ENCODE peak calls at places on chromosomes 11 and 22, in six cellular contexts. L is HEK293T, K is right atrium auricular region, T is foreskin fibroblast, Q is AG08396, E is NCI-H1092. B is an unnamed sample.

GRCh38 chr11:97739892-97740782 is 1280.6 kb upstream of the CNTN5 start:
- DNase-seq in K (no peak), T (no peak), E (no peak), L (no peak), Q (no peak), B (no peak)

GRCh38 chr11:11263238-11264030 is 89.6 kb downstream of the CSNK2A3 start:
- DNase-seq in K (no peak), E (peak; percentile 68), Q (peak; percentile 20), L (no peak), T (no peak), B (no peak)

GRCh38 chr11:16098827-16099226 is 257.5 kb downstream of the SOX6 start:
- DNase-seq in T (no peak), E (no peak), Q (no peak), L (no peak), K (no peak), B (no peak)

GRCh38 chr11:26323837-26324236 is 8.1 kb upstream of the ANO3 start:
- DNase-seq in E (no peak), L (no peak), K (no peak), Q (no peak), T (no peak), B (no peak)

GRCh38 chr22:36808611-36809344 is 8.1 kb downstream of the PVALB start:
- DNase-seq in T (no peak), E (peak; percentile 15), L (no peak), K (no peak), Q (no peak), B (no peak)

GRCh38 chr11:68527585-68527984 is 67.0 kb downstream of the PPP6R3 start:
- DNase-seq in Q (no peak), E (no peak), T (no peak), K (no peak), L (no peak), B (no peak)

GRCh38 chr22:19060356-19061009 is 61.7 kb downstream of the DGCR2 start:
- DNase-seq in K (peak; percentile 9), E (no peak), T (peak; percentile 14), Q (no peak), L (no peak), B (no peak)

GRCh38 chr11:27902981-27903624 is 202.8 kb upstream of the BDNF start:
- DNase-seq in T (peak; percentile 65), Q (peak; percentile 14), L (no peak), K (no peak), E (no peak), B (no peak)

GRCh38 chr11:33690290-33691050 is 10.2 kb downstream of the C11orf91 start:
- DNase-seq in K (peak; percentile 95), E (no peak), Q (peak; percentile 73), L (no peak), T (peak; percentile 99), B (peak; percentile 57)

B was measured in posterior cingulate gyrus.